ENCODE peak calls at places on chromosome 15, in eight cellular contexts. D is left ventricle myocardium inferior; F is NCI-H146; O is ELR; C is ELF-1; H is astrocyte of the spinal cord; W is H54; L is stimulated activated naive CD8-positive, alpha-beta T cell treated with anti-CD3 and anti-CD28 coated beads, Interleukin-15, Interleukin-2, amounts not matched to agents 100 U/mL and 50 U/mL, for 24 hours. X is an unnamed sample.

GRCh38 chr15:83555383-83555782 is 98.5 kb upstream of the ADAMTSL3 start:
- DNase-seq in O (no peak), C (no peak), D (no peak), F (no peak), L (no peak), H (no peak), W (no peak), X (no peak)

GRCh38 chr15:46413799-46414198 is 779.0 kb downstream of the SQOR start:
- DNase-seq in W (no peak), F (no peak), H (no peak), O (peak), L (no peak), C (no peak), D (no peak), X (no peak)

GRCh38 chr15:73955326-73955725 is 29.1 kb downstream of the LOXL1 start:
- DNase-seq in F (no peak), L (no peak), O (no peak), W (no peak), H (no peak), D (no peak), C (no peak), X (no peak)

GRCh38 chr15:100732359-100733055 is 130.1 kb downstream of the ASB7 start:
- DNase-seq in F (no peak), C (peak), H (peak), O (peak), D (no peak), W (no peak), L (no peak), X (no peak)

GRCh38 chr15:65870889-65871533 is 1.7 kb downstream of the RAB11A start:
- DNase-seq in W (no peak), C (peak), L (no peak), D (no peak), F (no peak), H (peak), O (peak), X (no peak)

GRCh38 chr15:77074350-77074749 is 3.4 kb upstream of the TSPAN3 start:
- DNase-seq in F (no peak), W (no peak), L (no peak), C (no peak), D (no peak), O (no peak), H (no peak), X (no peak)

GRCh38 chr15:100057281-100057680 is 284.5 kb downstream of the ADAMTS17 start:
- DNase-seq in C (no peak), H (no peak), W (no peak), O (no peak), D (no peak), F (no peak), L (no peak), X (no peak)

GRCh38 chr15:66252411-66253295 is 897 bp downstream of the MEGF11 start:
- DNase-seq in D (peak), W (peak), L (peak), F (peak), H (peak), C (peak), O (peak), X (no peak)

GRCh38 chr15:27826411-27826810 is 272.7 kb downstream of the OCA2 start:
- DNase-seq in D (no peak), W (no peak), H (peak), C (no peak), L (no peak), F (no peak), O (no peak), X (no peak)

GRCh38 chr15:83209333-83209732 is 1.7 kb upstream of the HDGFL3 start:
- DNase-seq in L (no peak), D (no peak), O (no peak), F (peak), C (peak), H (no peak), W (no peak), X (no peak)

GRCh38 chr15:58179206-58179605 is 41.0 kb downstream of the AQP9 start:
- DNase-seq in F (no peak), L (no peak), H (peak), C (no peak), D (no peak), O (peak), W (no peak), X (no peak)

GRCh38 chr15:70856884-70857546 is 3.1 kb upstream of the LARP6 start:
- DNase-seq in C (no peak), H (peak), O (peak), D (peak), L (no peak), F (no peak), W (peak), X (peak)

GRCh38 chr15:86916671-86917450 is 837.2 kb downstream of the AGBL1 start:
- DNase-seq in D (peak), L (no peak), F (no peak), W (no peak), C (no peak), H (no peak), O (no peak), X (no peak)

GRCh38 chr15:63893866-63894661 is 60.3 kb upstream of the HERC1 start:
- DNase-seq in F (no peak), O (no peak), D (no peak), H (no peak), C (no peak), W (no peak), L (no peak), X (no peak)

GRCh38 chr15:33215941-33216872 is 21.7 kb upstream of the FMN1 start:
- DNase-seq in O (peak), L (no peak), C (peak), D (no peak), H (no peak), W (no peak), F (no peak), X (no peak)

GRCh38 chr15:44340410-44340809 is 51.9 kb downstream of the GOLM2 start:
- DNase-seq in F (no peak), O (peak), D (no peak), C (no peak), W (peak), H (peak), L (no peak), X (no peak)

GRCh38 chr15:80588801-80589200 is 106.3 kb upstream of the ABHD17C start:
- DNase-seq in F (peak), H (peak), W (peak), L (no peak), D (no peak), O (peak), C (no peak), X (peak)

GRCh38 chr15:33086500-33087141 is 107.9 kb downstream of the FMN1 start:
- DNase-seq in C (no peak), H (peak), O (peak), W (no peak), L (no peak), D (no peak), F (peak), X (peak)

GRCh38 chr15:52114656-52115055 is 2.1 kb upstream of the BCL2L10 start:
- DNase-seq in W (no peak), L (no peak), F (no peak), D (no peak), C (no peak), H (no peak), O (no peak), X (no peak)

GRCh38 chr15:42608110-42608531 is 32.7 kb downstream of the STARD9 start:
- DNase-seq in F (no peak), W (no peak), H (no peak), O (no peak), D (no peak), C (no peak), L (peak), X (no peak)

GRCh38 chr15:64780600-64781156 is 5.3 kb upstream of the RBPMS2 start:
- DNase-seq in H (no peak), L (no peak), D (no peak), F (no peak), O (no peak), W (no peak), C (no peak), X (no peak)

GRCh38 chr15:96261575-96262034 is 68.9 kb upstream of the NR2F2 start:
- DNase-seq in C (no peak), L (no peak), W (no peak), D (no peak), F (no peak), H (no peak), O (no peak), X (no peak)

GRCh38 chr15:85000189-85000864 is 18.7 kb downstream of the PDE8A start:
- DNase-seq in C (no peak), D (no peak), O (no peak), F (no peak), L (no peak), W (no peak), H (no peak), X (no peak)

GRCh38 chr15:98866503-98866902 is 141.1 kb downstream of the PGPEP1L start:
- DNase-seq in O (peak), H (peak), L (no peak), D (no peak), W (no peak), C (peak), F (no peak), X (no peak)

GRCh38 chr15:70053703-70054229 is 44.0 kb downstream of the TLE3 start:
- DNase-seq in F (no peak), L (no peak), D (no peak), W (no peak), O (no peak), C (no peak), H (no peak), X (no peak)

GRCh38 chr15:67240235-67241131 is 14.0 kb downstream of the AAGAB start:
- DNase-seq in L (no peak), F (peak), D (no peak), W (no peak), C (no peak), O (peak), H (no peak), X (no peak)

GRCh38 chr15:55673287-55673686 is 69.7 kb downstream of the PRTG start:
- DNase-seq in W (no peak), F (no peak), L (no peak), O (no peak), H (no peak), C (no peak), D (no peak), X (no peak)

GRCh38 chr15:74609938-74610301 is 5.7 kb upstream of the CLK3 start:
- DNase-seq in F (no peak), D (no peak), H (no peak), O (no peak), L (no peak), C (no peak), W (no peak), X (no peak)

GRCh38 chr15:40265355-40265754 is 17.5 kb downstream of the ANKRD63 start:
- DNase-seq in O (no peak), L (no peak), C (no peak), F (no peak), W (no peak), D (no peak), H (no peak), X (no peak)

GRCh38 chr15:25242166-25242879 is 196.5 kb downstream of the UBE3A start:
- DNase-seq in D (peak), O (no peak), W (no peak), H (no peak), C (no peak), F (no peak), L (no peak), X (no peak)

GRCh38 chr15:64844576-64845140 is 2.9 kb downstream of the PLEKHO2 start:
- DNase-seq in W (no peak), L (no peak), D (no peak), C (no peak), H (no peak), F (no peak), O (no peak), X (no peak)

GRCh38 chr15:99976811-99977271 is 243.6 kb upstream of the LYSMD4 start:
- DNase-seq in L (no peak), W (no peak), O (peak), H (peak), F (no peak), D (no peak), C (no peak), X (no peak)